ENCODE peak calls at places on chromosomes 5 and 9, in eight cellular contexts. One of them, this sample, is unnamed.

GRCh38 chr5:74409166-74409706 is 231.3 kb downstream of the ENC1 start:
- DNase-seq in activated CD4-positive, alpha-beta T cell treated with anti-CD3 and anti-CD28 coated beads, Interleukin-2, amount 50 U/mL, for 1 hour: no peak
- DNase-seq in Kasumi-1: no peak
- DNase-seq in AG08396: no peak
- DNase-seq in transverse colon: no peak
- DNase-seq in CD8-positive, alpha-beta T cell: no peak
- DNase-seq in upper lobe of right lung: no peak
- DNase-seq in astrocyte of the cerebellum: no peak
- DNase-seq in this sample: no peak

GRCh38 chr5:150081541-150082283 is 4.6 kb downstream of the CSF1R start:
- DNase-seq in upper lobe of right lung: peak; percentile 91
- DNase-seq in transverse colon: peak; percentile 53
- DNase-seq in astrocyte of the cerebellum: no peak
- DNase-seq in Kasumi-1: peak; percentile 97
- DNase-seq in activated CD4-positive, alpha-beta T cell treated with anti-CD3 and anti-CD28 coated beads, Interleukin-2, amount 50 U/mL, for 1 hour: no peak
- DNase-seq in CD8-positive, alpha-beta T cell: no peak
- DNase-seq in AG08396: peak; percentile 22
- DNase-seq in this sample: no peak

GRCh38 chr5:145804701-145805100 is 30.4 kb downstream of the PRELID2 start:
- DNase-seq in Kasumi-1: no peak
- DNase-seq in CD8-positive, alpha-beta T cell: no peak
- DNase-seq in upper lobe of right lung: no peak
- DNase-seq in AG08396: no peak
- DNase-seq in activated CD4-positive, alpha-beta T cell treated with anti-CD3 and anti-CD28 coated beads, Interleukin-2, amount 50 U/mL, for 1 hour: no peak
- DNase-seq in transverse colon: no peak
- DNase-seq in astrocyte of the cerebellum: no peak
- DNase-seq in this sample: no peak

GRCh38 chr5:144017631-144018030 is 152.8 kb downstream of the YIPF5 start:
- DNase-seq in astrocyte of the cerebellum: no peak
- DNase-seq in activated CD4-positive, alpha-beta T cell treated with anti-CD3 and anti-CD28 coated beads, Interleukin-2, amount 50 U/mL, for 1 hour: no peak
- DNase-seq in CD8-positive, alpha-beta T cell: no peak
- DNase-seq in transverse colon: no peak
- DNase-seq in AG08396: no peak
- DNase-seq in Kasumi-1: no peak
- DNase-seq in upper lobe of right lung: no peak
- DNase-seq in this sample: no peak

GRCh38 chr5:54159153-54159836 is 151.1 kb downstream of the ARL15 start:
- DNase-seq in activated CD4-positive, alpha-beta T cell treated with anti-CD3 and anti-CD28 coated beads, Interleukin-2, amount 50 U/mL, for 1 hour: no peak
- DNase-seq in AG08396: no peak
- DNase-seq in transverse colon: no peak
- DNase-seq in Kasumi-1: peak; percentile 61
- DNase-seq in upper lobe of right lung: no peak
- DNase-seq in CD8-positive, alpha-beta T cell: no peak
- DNase-seq in astrocyte of the cerebellum: no peak
- DNase-seq in this sample: no peak

GRCh38 chr9:34555002-34555348 is 32.2 kb upstream of the ENHO start:
- DNase-seq in CD8-positive, alpha-beta T cell: no peak
- DNase-seq in transverse colon: no peak
- DNase-seq in Kasumi-1: no peak
- DNase-seq in activated CD4-positive, alpha-beta T cell treated with anti-CD3 and anti-CD28 coated beads, Interleukin-2, amount 50 U/mL, for 1 hour: no peak
- DNase-seq in astrocyte of the cerebellum: no peak
- DNase-seq in upper lobe of right lung: peak; percentile 49
- DNase-seq in AG08396: no peak
- DNase-seq in this sample: no peak

GRCh38 chr5:143968071-143968878 is 156.3 kb downstream of the HMHB1 start:
- DNase-seq in CD8-positive, alpha-beta T cell: no peak
- DNase-seq in AG08396: peak; percentile 51
- DNase-seq in transverse colon: no peak
- DNase-seq in astrocyte of the cerebellum: peak; percentile 52
- DNase-seq in Kasumi-1: peak; percentile 6
- DNase-seq in upper lobe of right lung: no peak
- DNase-seq in activated CD4-positive, alpha-beta T cell treated with anti-CD3 and anti-CD28 coated beads, Interleukin-2, amount 50 U/mL, for 1 hour: no peak
- DNase-seq in this sample: peak; percentile 9

GRCh38 chr9:78692871-78693270 is 395.9 kb downstream of the PSAT1 start:
- DNase-seq in Kasumi-1: no peak
- DNase-seq in astrocyte of the cerebellum: no peak
- DNase-seq in AG08396: peak; percentile 61
- DNase-seq in transverse colon: no peak
- DNase-seq in CD8-positive, alpha-beta T cell: no peak
- DNase-seq in activated CD4-positive, alpha-beta T cell treated with anti-CD3 and anti-CD28 coated beads, Interleukin-2, amount 50 U/mL, for 1 hour: no peak
- DNase-seq in upper lobe of right lung: no peak
- DNase-seq in this sample: no peak

GRCh38 chr5:64315778-64316177 is 150.1 kb downstream of the RNF180 start:
- DNase-seq in upper lobe of right lung: no peak
- DNase-seq in astrocyte of the cerebellum: no peak
- DNase-seq in activated CD4-positive, alpha-beta T cell treated with anti-CD3 and anti-CD28 coated beads, Interleukin-2, amount 50 U/mL, for 1 hour: no peak
- DNase-seq in Kasumi-1: no peak
- DNase-seq in CD8-positive, alpha-beta T cell: no peak
- DNase-seq in AG08396: no peak
- DNase-seq in transverse colon: no peak
- DNase-seq in this sample: no peak

GRCh38 chr9:6134661-6135177 is 80.9 kb upstream of the IL33 start:
- DNase-seq in Kasumi-1: no peak
- DNase-seq in CD8-positive, alpha-beta T cell: no peak
- DNase-seq in transverse colon: no peak
- DNase-seq in astrocyte of the cerebellum: no peak
- DNase-seq in AG08396: no peak
- DNase-seq in upper lobe of right lung: no peak
- DNase-seq in activated CD4-positive, alpha-beta T cell treated with anti-CD3 and anti-CD28 coated beads, Interleukin-2, amount 50 U/mL, for 1 hour: no peak
- DNase-seq in this sample: no peak

GRCh38 chr9:28956111-28956880 is 1383.0 kb upstream of the C9orf72 start:
- DNase-seq in upper lobe of right lung: no peak
- DNase-seq in astrocyte of the cerebellum: no peak
- DNase-seq in AG08396: no peak
- DNase-seq in transverse colon: no peak
- DNase-seq in CD8-positive, alpha-beta T cell: no peak
- DNase-seq in Kasumi-1: no peak
- DNase-seq in activated CD4-positive, alpha-beta T cell treated with anti-CD3 and anti-CD28 coated beads, Interleukin-2, amount 50 U/mL, for 1 hour: no peak
- DNase-seq in this sample: no peak

GRCh38 chr9:33101104-33101951 is 24.9 kb upstream of the SMU1 start:
- DNase-seq in transverse colon: no peak
- DNase-seq in AG08396: peak; percentile 52
- DNase-seq in Kasumi-1: no peak
- DNase-seq in activated CD4-positive, alpha-beta T cell treated with anti-CD3 and anti-CD28 coated beads, Interleukin-2, amount 50 U/mL, for 1 hour: no peak
- DNase-seq in astrocyte of the cerebellum: no peak
- DNase-seq in CD8-positive, alpha-beta T cell: no peak
- DNase-seq in upper lobe of right lung: no peak
- DNase-seq in this sample: no peak

GRCh38 chr9:91534374-91534773 is 110.7 kb upstream of the NFIL3 start:
- DNase-seq in transverse colon: no peak
- DNase-seq in astrocyte of the cerebellum: no peak
- DNase-seq in AG08396: no peak
- DNase-seq in Kasumi-1: no peak
- DNase-seq in upper lobe of right lung: no peak
- DNase-seq in CD8-positive, alpha-beta T cell: no peak
- DNase-seq in activated CD4-positive, alpha-beta T cell treated with anti-CD3 and anti-CD28 coated beads, Interleukin-2, amount 50 U/mL, for 1 hour: no peak
- DNase-seq in this sample: peak; percentile 63

GRCh38 chr9:121926417-121926816 is 166.7 kb downstream of the TTLL11 start:
- DNase-seq in CD8-positive, alpha-beta T cell: no peak
- DNase-seq in AG08396: no peak
- DNase-seq in Kasumi-1: no peak
- DNase-seq in activated CD4-positive, alpha-beta T cell treated with anti-CD3 and anti-CD28 coated beads, Interleukin-2, amount 50 U/mL, for 1 hour: no peak
- DNase-seq in upper lobe of right lung: no peak
- DNase-seq in astrocyte of the cerebellum: no peak
- DNase-seq in transverse colon: no peak
- DNase-seq in this sample: no peak

GRCh38 chr5:168114444-168115017 is 176.9 kb upstream of the WWC1 start:
- DNase-seq in upper lobe of right lung: peak; percentile 73
- DNase-seq in CD8-positive, alpha-beta T cell: no peak
- DNase-seq in astrocyte of the cerebellum: no peak
- DNase-seq in Kasumi-1: peak; percentile 65
- DNase-seq in AG08396: peak; percentile 30
- DNase-seq in activated CD4-positive, alpha-beta T cell treated with anti-CD3 and anti-CD28 coated beads, Interleukin-2, amount 50 U/mL, for 1 hour: peak; percentile 16
- DNase-seq in transverse colon: peak; percentile 82
- DNase-seq in this sample: no peak

GRCh38 chr5:175288048-175288621 is 155.8 kb downstream of the DRD1 start:
- DNase-seq in CD8-positive, alpha-beta T cell: no peak
- DNase-seq in AG08396: peak; percentile 45
- DNase-seq in transverse colon: no peak
- DNase-seq in activated CD4-positive, alpha-beta T cell treated with anti-CD3 and anti-CD28 coated beads, Interleukin-2, amount 50 U/mL, for 1 hour: no peak
- DNase-seq in Kasumi-1: no peak
- DNase-seq in upper lobe of right lung: no peak
- DNase-seq in astrocyte of the cerebellum: peak; percentile 88
- DNase-seq in this sample: peak; percentile 56

GRCh38 chr5:37831821-37832524 is 7.9 kb downstream of the GDNF start:
- DNase-seq in CD8-positive, alpha-beta T cell: no peak
- DNase-seq in transverse colon: no peak
- DNase-seq in astrocyte of the cerebellum: no peak
- DNase-seq in Kasumi-1: no peak
- DNase-seq in AG08396: peak; percentile 45
- DNase-seq in upper lobe of right lung: no peak
- DNase-seq in activated CD4-positive, alpha-beta T cell treated with anti-CD3 and anti-CD28 coated beads, Interleukin-2, amount 50 U/mL, for 1 hour: no peak
- DNase-seq in this sample: no peak

This sample was measured in kidney epithelial cell.